ENCODE peak calls at places on chromosomes 5 and 9, in nine cellular contexts. W is sigmoid colon, M is A549, K is tibial nerve, V is transverse colon, F is HepG2, T is stomach, R is upper lobe of left lung, C is SK-N-SH. I is an unnamed sample.

GRCh38 chr5:151026674-151027073 is 6.3 kb downstream of the GPX3 start:
- DNase-seq in M (no peak), F (no peak), C (no peak), W (peak; percentile 82), K (peak; percentile 71), V (no peak), T (no peak), R (peak; percentile 39), I (peak; percentile 78)

GRCh38 chr5:137613554-137614265 is 114.6 kb upstream of the SPOCK1 start:
- DNase-seq in R (no peak), F (no peak), W (no peak), K (no peak), V (no peak), M (no peak), T (no peak), C (no peak), I (no peak)

GRCh38 chr9:127931092-127931881 is 710 bp upstream of the PIP5KL1 start:
- DNase-seq in V (no peak), K (no peak), W (no peak), C (peak; percentile 72), R (no peak), M (peak; percentile 77), F (peak; percentile 50), T (no peak), I (no peak)

GRCh38 chr9:93117924-93118862 is 15.9 kb downstream of the NINJ1 start:
- DNase-seq in M (no peak), W (peak; percentile 61), C (no peak), T (no peak), K (no peak), R (no peak), F (no peak), V (no peak), I (peak; percentile 17)

GRCh38 chr5:34914671-34915138 is 599 bp downstream of the RAD1 start:
- DNase-seq in K (no peak), F (no peak), M (peak; percentile 17), W (peak; percentile 69), T (peak; percentile 36), V (peak; percentile 34), C (no peak), R (no peak), I (peak; percentile 69)

GRCh38 chr5:40413747-40414146 is 266.0 kb upstream of the PTGER4 start:
- DNase-seq in V (no peak), K (no peak), C (no peak), R (no peak), M (no peak), W (no peak), F (no peak), T (no peak), I (no peak)

GRCh38 chr9:761793-762190 is 79.7 kb upstream of the DMRT1 start:
- DNase-seq in F (no peak), W (peak; percentile 33), R (no peak), M (no peak), T (no peak), K (no peak), V (no peak), C (no peak), I (no peak)

GRCh38 chr9:2107906-2108451 is 92.8 kb downstream of the SMARCA2 start:
- DNase-seq in R (no peak), C (no peak), K (no peak), T (no peak), V (no peak), W (no peak), M (no peak), F (no peak), I (no peak)

DNA sequence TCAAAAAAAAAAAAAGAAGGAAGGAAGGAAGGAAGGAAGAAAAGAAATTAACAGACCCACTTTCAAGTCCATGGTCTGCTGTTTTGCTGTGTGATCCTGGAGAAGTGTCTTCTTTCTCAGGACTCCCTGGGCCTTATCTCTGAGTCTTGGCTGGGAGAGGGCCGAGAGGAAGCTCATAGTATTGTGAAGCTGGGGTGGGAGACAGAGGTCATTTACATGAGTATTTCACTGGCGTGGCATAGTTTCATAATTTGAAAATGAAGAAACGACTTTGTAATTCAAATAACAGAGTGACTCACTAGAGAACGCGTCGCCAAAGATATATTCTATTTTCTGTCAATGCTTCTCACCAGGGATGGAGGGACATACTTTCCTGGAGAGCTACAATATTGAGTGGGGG is 2.4 kb upstream of the C9orf50 start:
- DNase-seq in W (no peak), C (no peak), K (no peak), T (no peak), M (no peak), F (no peak), R (no peak), V (no peak), I (no peak)
- H3K4me1 ChIP-seq in W (no peaks in the 10 kb centered on the region), C (peaks cover 29% of the 10 kb centered on the region), K (peaks cover 37% of the 10 kb centered on the region), T (peaks cover 33% of the 10 kb centered on the region), M (peaks cover 29% of the 10 kb centered on the region), F (peaks cover 53% of the 10 kb centered on the region), R (peaks cover 38% of the 10 kb centered on the region), V (peaks cover 36% of the 10 kb centered on the region), I (peaks cover 14% of the 10 kb centered on the region)

GRCh38 chr5:149498724-149499336 is 52.4 kb downstream of the CSNK1A1 start:
- DNase-seq in V (no peak), W (no peak), R (no peak), K (no peak), F (no peak), M (no peak), C (no peak), T (no peak), I (no peak)

GRCh38 chr5:149496166-149496565 is 55.1 kb downstream of the CSNK1A1 start:
- DNase-seq in C (no peak), V (no peak), M (no peak), K (no peak), R (no peak), T (no peak), W (no peak), F (no peak), I (no peak)

GRCh38 chr5:149500922-149501582 is 50.2 kb downstream of the CSNK1A1 start:
- DNase-seq in T (no peak), C (no peak), V (no peak), R (no peak), F (no peak), K (no peak), W (no peak), M (no peak), I (no peak)

GRCh38 chr5:149495673-149496072 is 55.6 kb downstream of the CSNK1A1 start:
- DNase-seq in F (no peak), W (no peak), R (no peak), T (no peak), V (no peak), C (no peak), K (no peak), M (no peak), I (no peak)

DNA sequence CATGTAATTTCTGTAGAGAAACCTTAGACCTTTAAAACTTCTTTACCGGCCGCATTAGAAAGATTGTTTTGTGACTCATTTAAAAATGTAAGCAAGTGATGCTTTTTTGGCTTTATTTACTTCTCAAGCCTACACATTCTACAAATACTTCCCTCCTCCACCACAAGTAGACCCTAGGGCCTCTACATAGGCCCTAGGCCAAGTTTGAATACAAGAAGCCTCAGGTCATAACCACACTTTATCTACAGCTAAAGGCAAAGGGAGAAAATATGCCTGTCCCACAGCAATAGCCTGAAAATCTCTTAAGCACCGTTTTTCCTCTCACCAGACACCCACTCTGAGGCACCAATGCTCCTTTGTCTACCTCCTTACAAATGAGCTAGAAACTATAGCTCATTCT is 53.9 kb downstream of the CSNK1A1 start:
- DNase-seq in V (no peak), F (no peak), R (no peak), K (no peak), C (no peak), M (no peak), W (no peak), T (no peak), I (no peak)
- H3K27ac ChIP-seq in V (peak overlapping the region; percentile 71), F (no peak overlapping the region), R (no peak overlapping the region), K (peak overlapping the region; percentile 71), C (peak overlapping the region; percentile 48), M (peak overlapping the region; percentile 0), W (peak overlapping the region; percentile 71), T (peak overlapping the region; percentile 34), I (peak overlapping the region; percentile 43)

GRCh38 chr5:76325876-76326491 is 77.1 kb upstream of the IQGAP2 start:
- DNase-seq in T (no peak), C (no peak), R (no peak), M (no peak), V (peak; percentile 59), F (no peak), W (no peak), K (no peak), I (no peak)
- TF ChIP-seq EP300 in T (no peak), C (no peak), R (no peak), M (no peak), V (no peak), F (no peak), W (no peak), K (no peak), I (no peak)

GRCh38 chr5:134247825-134248224 is 22.0 kb upstream of the PPP2CA start:
- DNase-seq in K (no peak), W (no peak), V (no peak), R (no peak), C (no peak), T (no peak), F (no peak), M (no peak), I (no peak)

GRCh38 chr5:134252671-134253070 is 26.8 kb upstream of the PPP2CA start:
- DNase-seq in F (peak; percentile 79), M (peak; percentile 80), R (no peak), V (no peak), W (no peak), T (no peak), K (no peak), C (no peak), I (no peak)

GRCh38 chr5:134248271-134248670 is 22.4 kb upstream of the PPP2CA start:
- DNase-seq in K (no peak), M (no peak), V (no peak), C (no peak), W (no peak), R (no peak), T (no peak), F (no peak), I (no peak)

GRCh38 chr5:134249469-134250379 is 23.9 kb upstream of the PPP2CA start:
- DNase-seq in V (peak; percentile 10), M (no peak), R (no peak), T (no peak), K (peak; percentile 19), F (no peak), C (no peak), W (peak; percentile 66), I (no peak)

GRCh38 chr5:134250949-134251348 is 25.1 kb upstream of the PPP2CA start:
- DNase-seq in V (no peak), C (no peak), K (no peak), F (peak; percentile 60), M (no peak), W (no peak), T (no peak), R (no peak), I (no peak)
- H3K4me1 ChIP-seq in V (no peaks in the 10 kb centered on the region), C (no peaks in the 10 kb centered on the region), K (no peaks in the 10 kb centered on the region), F (peaks cover 39% of the 10 kb centered on the region), M (peaks cover 48% of the 10 kb centered on the region), W (no peaks in the 10 kb centered on the region), T (no peaks in the 10 kb centered on the region), R (no peaks in the 10 kb centered on the region), I (no peaks in the 10 kb centered on the region)

GRCh38 chr9:134083451-134083850 is 15.6 kb upstream of the BRD3 start:
- DNase-seq in R (no peak), V (no peak), W (no peak), T (no peak), K (no peak), F (no peak), M (no peak), C (no peak), I (no peak)
- H3K27ac ChIP-seq in R (no peak overlapping the region), V (no peak overlapping the region), W (no peak overlapping the region), T (no peak overlapping the region), K (no peak overlapping the region), F (no peak overlapping the region), M (no peak overlapping the region), C (no peak overlapping the region), I (no peak overlapping the region)